ENCODE peak calls at places on chromosomes 2 and 18, in four cellular contexts. B, L, Z and J are unnamed samples.

GRCh38 chr18:3815991-3816390 is 366.0 kb downstream of the TGIF1 start:
- DNase-seq in Z (no peak), B (no peak), L (no peak), J (no peak)

GRCh38 chr2:158178646-158179045 is 77.0 kb downstream of the UPP2 start:
- DNase-seq in B (no peak), Z (no peak), L (no peak), J (no peak)

GRCh38 chr2:15732341-15733077 is 140.8 kb downstream of the DDX1 start:
- DNase-seq in Z (peak), B (no peak), L (no peak), J (no peak)

GRCh38 chr2:100814453-100814852 is 5.5 kb upstream of the NPAS2 start:
- DNase-seq in Z (no peak), L (no peak), B (no peak), J (no peak)

GRCh38 chr2:64678771-64679615 is 25.3 kb upstream of the SERTAD2 start:
- DNase-seq in B (no peak), Z (no peak), L (no peak), J (no peak)

GRCh38 chr2:949894-950626 is 589 bp upstream of the SNTG2 start:
- DNase-seq in B (no peak), Z (peak), L (no peak), J (peak)

GRCh38 chr18:37571266-37571665 is 5.7 kb upstream of the CELF4 start:
- DNase-seq in L (no peak), B (no peak), Z (no peak), J (no peak)

GRCh38 chr2:10233131-10234012 is 69.3 kb upstream of the HPCAL1 start:
- DNase-seq in B (no peak), L (no peak), Z (peak), J (peak)

GRCh38 chr2:28251337-28251736 is 141.3 kb upstream of the FOSL2 start:
- DNase-seq in Z (no peak), B (no peak), L (no peak), J (no peak)

GRCh38 chr2:217220228-217221013 is 360.6 kb upstream of the TNP1 start:
- DNase-seq in B (no peak), Z (no peak), L (no peak), J (no peak)

GRCh38 chr18:80033181-80034067 is 810 bp upstream of the RBFA start:
- DNase-seq in Z (no peak), L (no peak), B (no peak), J (no peak)

GRCh38 chr2:81894451-81894990 is 1590.0 kb upstream of the LRRTM1 start:
- DNase-seq in L (no peak), Z (no peak), B (no peak), J (no peak)

GRCh38 chr2:230627806-230628724 is 84.6 kb upstream of the CAB39 start:
- DNase-seq in L (no peak), Z (no peak), B (no peak), J (no peak)

GRCh38 chr2:167380555-167380954 is 492.3 kb downstream of the XIRP2 start:
- DNase-seq in L (no peak), Z (no peak), B (no peak), J (no peak)

GRCh38 chr2:218991674-218992168 is 1.5 kb downstream of the CRYBA2 start:
- DNase-seq in L (no peak), B (no peak), Z (peak), J (peak)

GRCh38 chr2:168494190-168494711 is 38.2 kb downstream of the CERS6 start:
- DNase-seq in L (no peak), Z (no peak), B (no peak), J (peak)
- TF ChIP-seq CTCF in L (peak), Z (peak), B (peak), J (peak)

DNA sequence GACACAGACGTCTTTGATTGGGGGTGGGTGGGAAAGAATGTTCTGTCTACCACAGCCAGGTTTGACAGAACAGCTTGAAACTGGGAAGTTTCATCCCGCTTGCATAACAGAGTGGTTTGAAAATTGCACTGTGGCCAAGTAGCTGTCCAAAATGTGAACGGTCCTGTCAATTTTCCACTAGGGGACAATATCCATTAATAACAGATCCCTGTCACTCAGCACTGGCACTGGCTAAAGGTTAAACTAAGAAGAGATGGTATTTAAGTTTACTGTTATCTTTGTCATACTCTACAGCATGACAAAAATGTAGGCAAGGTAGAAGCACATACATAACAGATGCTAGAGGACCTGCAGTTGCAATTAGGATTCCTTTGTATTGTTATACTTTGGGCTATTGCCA is 55.6 kb upstream of the ACMSD start:
- DNase-seq in L (no peak), B (no peak), Z (no peak), J (no peak)
- TF ChIP-seq CTCF in L (peak), B (peak), Z (no peak), J (peak)

DNA sequence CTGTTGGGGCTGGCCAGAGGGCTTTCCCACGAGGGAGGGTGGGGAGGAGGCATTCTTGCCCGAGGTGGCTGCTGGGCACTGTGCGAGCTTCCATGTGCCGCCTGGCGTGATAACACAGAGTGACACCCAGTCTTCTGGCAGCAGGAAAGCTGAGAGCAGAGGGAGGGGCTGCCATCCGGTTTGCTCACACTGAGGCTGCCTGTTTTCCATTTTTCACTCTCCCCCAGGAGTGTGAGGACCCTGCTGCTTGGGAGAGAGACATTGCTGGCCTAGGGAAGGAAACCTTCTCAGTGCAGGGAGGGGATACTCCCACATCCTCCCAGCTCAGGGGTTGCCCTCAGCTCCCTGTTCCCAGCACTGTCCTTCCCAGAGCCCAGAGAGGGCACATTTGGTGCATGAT is 73.1 kb downstream of the INHBB start:
- DNase-seq in Z (no peak), L (no peak), B (no peak), J (no peak)
- TF ChIP-seq CTCF in Z (no peak), L (no peak), B (no peak), J (no peak)

DNA sequence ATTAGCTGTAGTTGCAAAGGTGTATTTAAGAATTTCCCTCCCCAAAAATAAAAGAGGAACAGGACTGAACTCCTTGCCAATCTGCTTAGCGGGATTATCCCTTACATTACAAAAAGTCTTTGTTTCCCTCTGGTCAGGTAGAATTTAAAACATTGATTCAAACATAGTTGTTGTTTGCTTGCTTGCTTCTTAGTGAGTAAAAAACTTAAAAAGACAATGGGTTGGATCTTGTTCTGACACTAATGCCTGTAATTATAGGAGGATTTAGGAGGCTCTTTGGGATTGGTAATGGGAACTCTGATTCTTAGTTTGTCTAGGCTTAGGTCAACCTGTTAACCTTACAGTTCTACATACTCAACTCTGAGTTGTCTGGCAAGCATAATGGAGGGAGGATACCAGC is 3.7 kb upstream of the CEBPZOS start:
- DNase-seq in Z (no peak), B (no peak), L (no peak), J (no peak)
- TF ChIP-seq CTCF in Z (no peak), B (no peak), L (no peak), J (no peak)

GRCh38 chr2:153971914-153972313 is 100.2 kb downstream of the GALNT13 start:
- DNase-seq in B (no peak), L (no peak), Z (no peak), J (no peak)
- TF ChIP-seq CTCF in B (no peak), L (no peak), Z (no peak), J (no peak)

DNA sequence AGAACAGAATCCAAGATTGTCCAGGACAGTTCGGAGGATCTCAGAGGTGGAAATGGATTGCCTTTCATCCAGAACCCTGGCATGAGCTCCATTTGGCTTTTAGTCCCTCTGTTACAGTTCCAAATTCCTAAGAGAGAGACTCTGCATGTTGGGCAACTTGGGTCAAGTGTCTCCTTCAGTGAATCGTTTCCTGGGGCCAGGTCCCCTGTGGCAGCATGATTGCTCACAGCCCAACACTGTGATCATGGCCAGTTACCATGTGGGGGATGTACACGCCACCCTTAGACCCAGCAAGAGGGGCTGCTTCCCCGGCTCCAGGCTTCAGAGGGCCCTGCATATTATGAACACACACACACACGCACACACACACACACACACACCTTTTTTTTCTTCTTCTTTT is 118.6 kb upstream of the GLI2 start:
- DNase-seq in L (no peak), Z (no peak), B (no peak), J (no peak)
- TF ChIP-seq CTCF in L (no peak), Z (no peak), B (no peak), J (no peak)

DNA sequence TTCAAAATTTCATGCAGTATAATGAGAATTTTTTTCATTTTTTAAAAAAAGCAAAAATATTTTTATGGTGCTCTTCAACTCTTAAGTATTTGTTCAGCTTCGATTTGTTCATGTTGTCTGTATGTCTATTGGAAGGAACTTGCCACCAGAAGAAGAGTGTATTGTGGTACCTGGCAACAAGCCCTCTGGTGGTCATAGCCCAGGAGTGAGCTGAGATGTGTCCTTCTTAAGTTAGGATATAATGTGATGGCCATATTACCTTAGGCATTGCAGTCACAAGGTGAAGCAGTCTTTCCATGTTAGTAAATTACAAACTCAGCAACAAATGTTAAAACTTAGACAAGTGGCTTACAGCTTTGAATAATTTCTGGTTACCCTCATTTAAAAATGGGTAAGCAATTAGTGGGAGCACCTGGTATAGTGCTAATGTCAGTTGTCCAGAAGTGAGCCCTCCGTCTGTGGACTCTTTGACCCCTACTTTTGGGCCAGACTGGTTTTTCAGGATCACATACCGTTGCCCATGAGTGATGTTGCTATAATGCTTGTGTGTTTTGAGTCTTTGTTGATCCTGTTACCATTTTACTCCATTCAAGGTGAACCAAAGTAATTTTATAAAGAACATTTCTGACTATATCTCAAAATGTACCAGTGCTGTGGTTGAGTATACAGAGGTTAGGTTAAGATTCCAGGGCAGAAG is 57.4 kb downstream of the MYO1B start:
- DNase-seq in Z (no peak), B (no peak), L (no peak), J (no peak)
- TF ChIP-seq CTCF in Z (no peak), B (peak), L (peak), J (peak)

GRCh38 chr18:26121476-26121875 is 12.2 kb upstream of the PSMA8 start:
- DNase-seq in L (no peak), B (no peak), Z (no peak), J (no peak)

DNA sequence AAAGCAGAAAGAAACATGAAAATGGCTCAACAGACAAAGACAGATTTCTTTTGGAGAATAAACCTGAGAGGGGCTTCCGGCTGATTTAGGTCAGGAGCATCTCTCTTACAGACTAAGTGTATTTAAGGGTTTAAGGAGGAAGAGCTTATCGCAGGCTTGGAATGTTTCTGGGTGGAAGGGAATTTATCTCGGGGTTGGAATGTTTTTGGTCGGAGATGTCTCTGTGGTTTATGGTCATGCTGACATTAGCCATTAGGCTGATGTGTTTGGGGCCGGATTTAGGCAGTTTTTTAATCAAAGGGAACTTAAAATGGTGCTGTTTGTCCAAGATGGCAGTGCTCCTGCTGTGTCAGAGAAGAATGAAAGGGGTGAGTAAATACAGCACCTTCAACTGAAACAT is 14.4 kb upstream of the PSMA8 start:
- DNase-seq in Z (no peak), L (no peak), B (no peak), J (no peak)
- TF ChIP-seq CTCF in Z (no peak), L (no peak), B (no peak), J (no peak)

DNA sequence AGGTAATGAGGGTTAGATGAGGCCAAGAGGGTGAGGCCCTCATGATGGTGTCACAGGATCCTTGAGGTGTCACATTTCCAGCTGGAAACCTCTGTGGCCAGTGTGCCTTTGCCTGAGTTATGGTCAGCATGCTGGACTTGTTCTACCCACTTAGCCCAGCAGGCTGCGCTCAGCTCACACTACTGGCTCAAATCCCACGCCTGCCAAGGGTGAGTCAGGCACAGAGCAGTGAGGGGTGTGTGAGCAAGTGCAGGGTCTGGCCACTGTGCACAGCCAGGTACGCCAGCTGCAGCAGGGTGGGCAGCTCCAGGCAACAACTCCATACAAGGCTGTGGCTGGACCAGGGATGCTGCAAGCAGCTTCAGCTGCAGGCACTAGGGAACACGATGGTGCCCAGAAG is 616.6 kb upstream of the FSHR start:
- DNase-seq in Z (peak), L (no peak), B (peak), J (peak)
- TF ChIP-seq CTCF in Z (peak), L (peak), B (peak), J (peak)